ENCODE peak calls at places on chromosome 17, in four cellular contexts. U is fibroblast of lung, Z is MCF 10A, M is uterus. X is an unnamed sample.

GRCh38 chr17:57906910-57907309 is 48.3 kb downstream of the CUEDC1 start:
- DNase-seq in U (no peak), M (no peak), Z (no peak), X (no peak)

GRCh38 chr17:1002412-1002753 is 5.5 kb downstream of the TIMM22 start:
- DNase-seq in U (peak), Z (no peak), M (no peak), X (no peak)

GRCh38 chr17:50055426-50056216 is at the start of gene ITGA3:
- DNase-seq in Z (peak), M (peak), U (peak), X (peak)

GRCh38 chr17:522912-523311 is 170.3 kb upstream of the RPH3AL start:
- DNase-seq in M (no peak), U (no peak), Z (no peak), X (no peak)

GRCh38 chr17:3904486-3904885 is 11.6 kb upstream of the CAMKK1 start:
- DNase-seq in M (no peak), U (no peak), Z (no peak), X (no peak)

GRCh38 chr17:40958086-40958953 is 8.4 kb downstream of the KRT39 start:
- DNase-seq in U (no peak), M (no peak), Z (no peak), X (no peak)

GRCh38 chr17:67520282-67520906 is 143.3 kb downstream of the PITPNC1 start:
- DNase-seq in M (peak), U (peak), Z (no peak), X (peak)

GRCh38 chr17:50535407-50535806 is 2.9 kb downstream of the EPN3 start:
- DNase-seq in M (no peak), U (no peak), Z (no peak), X (no peak)

GRCh38 chr17:14359251-14359939 is 58.5 kb downstream of the HS3ST3B1 start:
- DNase-seq in M (no peak), U (no peak), Z (no peak), X (no peak)

GRCh38 chr17:8187517-8188407 is 2.2 kb downstream of the BORCS6 start:
- DNase-seq in U (peak), M (peak), Z (peak), X (peak)

GRCh38 chr17:10610821-10611323 is 46.2 kb downstream of the MYH3 start:
- DNase-seq in Z (no peak), U (no peak), M (no peak), X (no peak)

GRCh38 chr17:19727466-19728113 is 11.2 kb upstream of the SLC47A2 start:
- DNase-seq in Z (peak), U (peak), M (peak), X (peak)

GRCh38 chr17:59617141-59617757 is 2.4 kb upstream of the CLTC start:
- DNase-seq in U (no peak), M (no peak), Z (no peak), X (no peak)

GRCh38 chr17:59618894-59619312 is 792 bp upstream of the CLTC start:
- DNase-seq in U (no peak), Z (no peak), M (no peak), X (no peak)

GRCh38 chr17:59620064-59620359 is 317 bp downstream of the CLTC start:
- DNase-seq in M (no peak), U (no peak), Z (no peak), X (no peak)

GRCh38 chr17:59620518-59621259 is 994 bp downstream of the CLTC start:
- DNase-seq in U (no peak), Z (peak), M (peak), X (peak)

DNA sequence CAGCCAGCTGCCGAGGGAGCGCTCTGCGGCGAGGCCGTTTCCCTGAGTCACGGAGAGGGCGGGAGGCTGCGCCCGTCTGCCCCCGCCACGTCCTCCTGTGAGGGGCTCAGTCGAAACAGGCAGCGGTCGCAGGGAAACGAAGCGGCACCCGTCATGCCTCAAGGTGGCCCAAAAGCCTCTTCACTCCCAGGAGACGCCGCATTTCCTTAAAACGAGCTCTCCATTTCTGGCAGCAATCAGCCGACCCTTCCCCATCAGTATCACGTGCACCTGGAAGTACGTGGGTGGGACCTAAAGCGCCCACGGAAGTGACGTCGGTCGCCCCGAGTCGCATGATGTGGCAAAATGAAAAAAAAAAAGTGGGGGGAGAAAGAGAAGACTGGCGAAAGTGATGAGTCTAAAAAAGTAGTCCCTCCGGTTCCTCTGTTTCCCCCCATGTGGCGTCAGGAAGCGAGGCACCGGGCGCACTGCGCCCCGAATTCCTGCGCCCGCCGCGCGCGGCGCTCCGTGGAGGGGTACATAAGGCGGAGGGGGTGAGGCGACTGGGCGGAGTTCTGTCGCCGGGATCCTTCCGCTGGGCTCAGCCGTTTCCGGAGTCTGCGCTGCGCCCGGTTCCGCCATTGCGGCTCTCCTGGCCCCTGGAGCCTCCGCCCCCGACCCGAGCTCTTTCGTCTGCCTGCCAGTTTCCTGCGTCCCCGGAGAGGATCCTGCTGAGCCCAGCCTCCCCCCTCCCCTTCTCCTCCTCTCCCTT is at the start of gene CLTC:
- DNase-seq in U (peak), M (peak), Z (peak), X (peak)
- TF ChIP-seq CTCF in U (no peak), M (peak), Z (no peak), X (no peak)

GRCh38 chr17:77479817-77480508 is 339.2 kb downstream of the SEC14L1 start:
- DNase-seq in Z (no peak), U (peak), M (no peak), X (no peak)
- TF ChIP-seq CTCF in Z (no peak), U (no peak), M (no peak), X (no peak)

DNA sequence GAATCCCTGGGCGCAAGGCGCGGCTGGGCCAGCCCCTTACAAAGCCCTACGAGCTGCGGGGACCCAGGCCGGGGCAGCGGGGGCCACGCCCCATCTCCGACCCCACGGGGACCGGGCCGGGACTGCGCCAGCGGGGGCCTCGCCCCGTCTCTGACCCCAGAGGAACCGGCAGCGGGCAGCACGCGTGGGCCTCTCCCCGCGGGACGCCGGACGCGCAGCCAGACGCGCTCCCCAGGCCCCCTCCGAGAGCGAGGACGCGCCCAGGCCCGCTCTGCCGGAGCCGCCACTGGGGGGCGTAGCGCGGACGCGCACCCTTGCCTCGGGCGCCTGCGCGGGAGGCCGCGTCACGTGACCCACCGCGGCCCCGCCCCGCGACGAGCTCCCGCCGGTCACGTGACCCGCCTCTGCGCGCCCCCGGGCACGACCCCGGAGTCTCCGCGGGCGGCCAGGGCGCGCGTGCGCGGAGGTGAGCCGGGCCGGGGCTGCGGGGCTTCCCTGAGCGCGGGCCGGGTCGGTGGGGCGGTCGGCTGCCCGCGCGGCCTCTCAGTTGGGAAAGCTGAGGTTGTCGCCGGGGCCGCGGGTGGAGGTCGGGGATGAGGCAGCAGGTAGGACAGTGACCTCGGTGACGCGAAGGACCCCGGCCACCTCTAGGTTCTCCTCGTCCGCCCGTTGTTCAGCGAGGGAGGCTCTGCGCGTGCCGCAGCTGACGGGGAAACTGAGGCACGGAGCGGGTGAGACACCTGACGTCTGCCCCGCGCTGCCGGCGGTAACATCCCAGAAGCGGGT is at the start of gene GAA:
- DNase-seq in Z (peak), U (peak), M (peak), X (peak)
- TF ChIP-seq CTCF in Z (peak), U (peak), M (peak), X (peak)

GRCh38 chr17:76967762-76968161 is 99.6 kb downstream of the MGAT5B start:
- DNase-seq in M (no peak), Z (no peak), U (no peak), X (no peak)

GRCh38 chr17:76969598-76970172 is 101.5 kb downstream of the MGAT5B start:
- DNase-seq in Z (no peak), M (no peak), U (no peak), X (no peak)

GRCh38 chr17:76972046-76972641 is 103.9 kb downstream of the MGAT5B start:
- DNase-seq in U (no peak), Z (no peak), M (no peak), X (no peak)

GRCh38 chr17:76966486-76967181 is 98.4 kb downstream of the MGAT5B start:
- DNase-seq in M (no peak), U (no peak), Z (no peak), X (no peak)

GRCh38 chr17:76968707-76969597 is 100.7 kb downstream of the MGAT5B start:
- DNase-seq in M (no peak), U (no peak), Z (no peak), X (no peak)
- TF ChIP-seq CTCF in M (no peak), U (no peak), Z (no peak), X (no peak)

X was measured in AG10803.